ENCODE peak calls at places on chromosome 12, in nine cellular contexts. One of them, this sample, is unnamed.

GRCh38 chr12:108890208-108890607 is 10.3 kb downstream of the DAO start:
- DNase-seq in colonic mucosa: no peak
- DNase-seq in OCI-LY7: peak
- DNase-seq in foreskin fibroblast: no peak
- DNase-seq in astrocyte: no peak
- DNase-seq in ovary: no peak
- DNase-seq in right atrium auricular region: no peak
- DNase-seq in esophagus squamous epithelium: no peak
- DNase-seq in fibroblast of lung: peak
- DNase-seq in this sample: peak

GRCh38 chr12:130196827-130197226 is 34.6 kb downstream of the FZD10 start:
- DNase-seq in colonic mucosa: no peak
- DNase-seq in OCI-LY7: no peak
- DNase-seq in foreskin fibroblast: no peak
- DNase-seq in astrocyte: no peak
- DNase-seq in ovary: no peak
- DNase-seq in right atrium auricular region: no peak
- DNase-seq in esophagus squamous epithelium: no peak
- DNase-seq in fibroblast of lung: no peak
- DNase-seq in this sample: no peak

GRCh38 chr12:104055686-104056388 is 5.8 kb upstream of the GLT8D2 start:
- DNase-seq in colonic mucosa: peak
- DNase-seq in OCI-LY7: no peak
- DNase-seq in foreskin fibroblast: peak
- DNase-seq in astrocyte: peak
- DNase-seq in ovary: no peak
- DNase-seq in right atrium auricular region: peak
- DNase-seq in esophagus squamous epithelium: no peak
- DNase-seq in fibroblast of lung: peak
- DNase-seq in this sample: peak

GRCh38 chr12:112219195-112219594 is 93.8 kb downstream of the TRAFD1 start:
- DNase-seq in colonic mucosa: no peak
- DNase-seq in OCI-LY7: no peak
- DNase-seq in foreskin fibroblast: no peak
- DNase-seq in astrocyte: no peak
- DNase-seq in ovary: no peak
- DNase-seq in right atrium auricular region: no peak
- DNase-seq in esophagus squamous epithelium: no peak
- DNase-seq in fibroblast of lung: no peak
- DNase-seq in this sample: peak

GRCh38 chr12:108547633-108548172 is 13.3 kb downstream of the SART3 start:
- DNase-seq in colonic mucosa: no peak
- DNase-seq in OCI-LY7: no peak
- DNase-seq in foreskin fibroblast: no peak
- DNase-seq in astrocyte: no peak
- DNase-seq in ovary: no peak
- DNase-seq in right atrium auricular region: no peak
- DNase-seq in esophagus squamous epithelium: no peak
- DNase-seq in fibroblast of lung: no peak
- DNase-seq in this sample: no peak

GRCh38 chr12:26853303-26854027 is 20.5 kb upstream of the ITPR2 start:
- DNase-seq in colonic mucosa: peak
- DNase-seq in OCI-LY7: peak
- DNase-seq in foreskin fibroblast: no peak
- DNase-seq in astrocyte: peak
- DNase-seq in ovary: peak
- DNase-seq in right atrium auricular region: no peak
- DNase-seq in esophagus squamous epithelium: no peak
- DNase-seq in fibroblast of lung: peak
- DNase-seq in this sample: peak

GRCh38 chr12:101862245-101862644 is 15.1 kb upstream of the DRAM1 start:
- DNase-seq in colonic mucosa: no peak
- DNase-seq in OCI-LY7: no peak
- DNase-seq in foreskin fibroblast: no peak
- DNase-seq in astrocyte: no peak
- DNase-seq in ovary: no peak
- DNase-seq in right atrium auricular region: no peak
- DNase-seq in esophagus squamous epithelium: no peak
- DNase-seq in fibroblast of lung: no peak
- DNase-seq in this sample: no peak

GRCh38 chr12:119061208-119061796 is 80.0 kb downstream of the SRRM4 start:
- DNase-seq in colonic mucosa: peak
- DNase-seq in OCI-LY7: peak
- DNase-seq in foreskin fibroblast: peak
- DNase-seq in astrocyte: peak
- DNase-seq in ovary: peak
- DNase-seq in right atrium auricular region: no peak
- DNase-seq in esophagus squamous epithelium: no peak
- DNase-seq in fibroblast of lung: peak
- DNase-seq in this sample: peak

GRCh38 chr12:64883264-64884163 is 59.1 kb downstream of the TBC1D30 start:
- DNase-seq in colonic mucosa: no peak
- DNase-seq in OCI-LY7: no peak
- DNase-seq in foreskin fibroblast: no peak
- DNase-seq in astrocyte: no peak
- DNase-seq in ovary: no peak
- DNase-seq in right atrium auricular region: no peak
- DNase-seq in esophagus squamous epithelium: no peak
- DNase-seq in fibroblast of lung: no peak
- DNase-seq in this sample: no peak

GRCh38 chr12:2136901-2137300 is 84.1 kb downstream of the CACNA1C start:
- DNase-seq in colonic mucosa: no peak
- DNase-seq in OCI-LY7: no peak
- DNase-seq in foreskin fibroblast: no peak
- DNase-seq in astrocyte: no peak
- DNase-seq in ovary: no peak
- DNase-seq in right atrium auricular region: no peak
- DNase-seq in esophagus squamous epithelium: no peak
- DNase-seq in fibroblast of lung: no peak
- DNase-seq in this sample: no peak

GRCh38 chr12:67590122-67590795 is 58.3 kb upstream of the DYRK2 start:
- DNase-seq in colonic mucosa: no peak
- DNase-seq in OCI-LY7: no peak
- DNase-seq in foreskin fibroblast: no peak
- DNase-seq in astrocyte: no peak
- DNase-seq in ovary: no peak
- DNase-seq in right atrium auricular region: no peak
- DNase-seq in esophagus squamous epithelium: no peak
- DNase-seq in fibroblast of lung: no peak
- DNase-seq in this sample: no peak

GRCh38 chr12:105561981-105562726 is 231.7 kb downstream of the C12orf75 start:
- DNase-seq in colonic mucosa: peak
- DNase-seq in OCI-LY7: no peak
- DNase-seq in foreskin fibroblast: peak
- DNase-seq in astrocyte: peak
- DNase-seq in ovary: peak
- DNase-seq in right atrium auricular region: peak
- DNase-seq in esophagus squamous epithelium: no peak
- DNase-seq in fibroblast of lung: peak
- DNase-seq in this sample: peak

DNA sequence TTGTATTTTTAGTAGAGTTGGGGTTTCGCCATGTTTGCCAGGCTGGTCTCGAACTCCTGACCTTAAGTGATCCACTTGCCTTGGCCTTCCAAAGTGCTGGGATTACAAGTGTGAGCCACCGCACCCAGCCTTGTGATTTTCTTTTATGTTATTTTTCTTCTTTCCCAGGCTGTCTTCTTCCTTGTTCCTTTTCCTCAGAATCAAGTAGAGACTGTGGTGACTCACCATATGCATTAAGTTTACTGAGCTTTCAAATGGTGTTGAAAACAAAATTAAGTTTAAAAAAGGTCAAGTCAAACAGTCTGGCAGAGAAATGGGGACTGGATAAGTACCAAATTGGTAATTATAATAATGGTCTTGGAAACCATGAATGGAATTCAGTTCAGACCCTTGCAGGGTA is 5.7 kb downstream of the ARPC3 start:
- DNase-seq in colonic mucosa: no peak
- DNase-seq in OCI-LY7: no peak
- DNase-seq in foreskin fibroblast: no peak
- DNase-seq in astrocyte: no peak
- DNase-seq in ovary: no peak
- DNase-seq in right atrium auricular region: no peak
- DNase-seq in esophagus squamous epithelium: no peak
- DNase-seq in fibroblast of lung: no peak
- DNase-seq in this sample: no peak
- TF ChIP-seq CTCF in colonic mucosa: no peak
- TF ChIP-seq CTCF in OCI-LY7: no peak
- TF ChIP-seq CTCF in foreskin fibroblast: no peak
- TF ChIP-seq CTCF in astrocyte: no peak
- TF ChIP-seq CTCF in ovary: no peak
- TF ChIP-seq CTCF in right atrium auricular region: no peak
- TF ChIP-seq CTCF in esophagus squamous epithelium: no peak
- TF ChIP-seq CTCF in fibroblast of lung: no peak
- TF ChIP-seq CTCF in this sample: no peak

GRCh38 chr12:120225852-120226640 is 25.1 kb upstream of the RPLP0 start:
- DNase-seq in colonic mucosa: peak
- DNase-seq in OCI-LY7: peak
- DNase-seq in foreskin fibroblast: no peak
- DNase-seq in astrocyte: no peak
- DNase-seq in ovary: no peak
- DNase-seq in right atrium auricular region: no peak
- DNase-seq in esophagus squamous epithelium: no peak
- DNase-seq in fibroblast of lung: no peak
- DNase-seq in this sample: no peak
- H3K4me3 ChIP-seq in colonic mucosa: peak
- H3K4me3 ChIP-seq in OCI-LY7: no peak
- H3K4me3 ChIP-seq in foreskin fibroblast: no peak
- H3K4me3 ChIP-seq in astrocyte: no peak
- H3K4me3 ChIP-seq in ovary: no peak
- H3K4me3 ChIP-seq in right atrium auricular region: no peak
- H3K4me3 ChIP-seq in esophagus squamous epithelium: peak
- H3K4me3 ChIP-seq in fibroblast of lung: no peak
- H3K4me3 ChIP-seq in this sample: no peak

GRCh38 chr12:13359636-13360035 is 163.1 kb downstream of the EMP1 start:
- DNase-seq in colonic mucosa: no peak
- DNase-seq in OCI-LY7: no peak
- DNase-seq in foreskin fibroblast: no peak
- DNase-seq in astrocyte: no peak
- DNase-seq in ovary: no peak
- DNase-seq in right atrium auricular region: no peak
- DNase-seq in esophagus squamous epithelium: no peak
- DNase-seq in fibroblast of lung: no peak
- DNase-seq in this sample: no peak

GRCh38 chr12:13365782-13366366 is 169.3 kb downstream of the EMP1 start:
- DNase-seq in colonic mucosa: no peak
- DNase-seq in OCI-LY7: no peak
- DNase-seq in foreskin fibroblast: no peak
- DNase-seq in astrocyte: no peak
- DNase-seq in ovary: no peak
- DNase-seq in right atrium auricular region: no peak
- DNase-seq in esophagus squamous epithelium: no peak
- DNase-seq in fibroblast of lung: no peak
- DNase-seq in this sample: peak

GRCh38 chr12:13367973-13368372 is 171.4 kb downstream of the EMP1 start:
- DNase-seq in colonic mucosa: no peak
- DNase-seq in OCI-LY7: no peak
- DNase-seq in foreskin fibroblast: no peak
- DNase-seq in astrocyte: no peak
- DNase-seq in ovary: no peak
- DNase-seq in right atrium auricular region: no peak
- DNase-seq in esophagus squamous epithelium: no peak
- DNase-seq in fibroblast of lung: no peak
- DNase-seq in this sample: no peak

GRCh38 chr12:13358391-13358905 is 161.9 kb downstream of the EMP1 start:
- DNase-seq in colonic mucosa: no peak
- DNase-seq in OCI-LY7: no peak
- DNase-seq in foreskin fibroblast: no peak
- DNase-seq in astrocyte: no peak
- DNase-seq in ovary: no peak
- DNase-seq in right atrium auricular region: no peak
- DNase-seq in esophagus squamous epithelium: no peak
- DNase-seq in fibroblast of lung: no peak
- DNase-seq in this sample: no peak

DNA sequence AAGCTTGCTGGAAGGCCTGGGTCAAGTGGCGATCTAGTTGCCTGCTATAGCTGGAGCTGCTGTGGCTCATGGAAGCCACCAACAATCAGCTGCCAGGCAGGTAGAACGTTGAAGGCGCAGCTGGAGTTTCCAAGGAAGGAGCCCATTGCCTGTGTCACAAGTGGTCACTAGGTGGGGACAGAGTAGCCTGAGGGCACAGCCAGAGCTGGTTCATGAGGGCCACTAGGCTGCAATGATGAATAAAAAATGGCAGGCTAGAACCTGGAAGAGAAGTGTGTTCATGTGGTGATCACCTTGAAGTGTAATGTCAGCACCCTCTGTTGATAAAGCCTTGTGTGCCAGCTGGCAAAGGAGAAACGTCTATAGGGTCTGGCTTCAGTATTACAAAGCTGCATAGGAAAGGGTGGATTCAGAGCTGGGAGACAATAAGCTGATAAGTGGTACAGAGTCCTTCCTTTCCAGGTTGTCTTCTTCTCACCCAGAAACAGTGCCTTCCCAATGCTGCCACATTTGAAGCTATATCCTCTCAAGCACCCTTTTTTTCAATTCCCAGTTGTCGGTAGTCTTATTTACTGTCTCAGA is 165.8 kb downstream of the EMP1 start:
- DNase-seq in colonic mucosa: peak
- DNase-seq in OCI-LY7: peak
- DNase-seq in foreskin fibroblast: peak
- DNase-seq in astrocyte: peak
- DNase-seq in ovary: no peak
- DNase-seq in right atrium auricular region: no peak
- DNase-seq in esophagus squamous epithelium: no peak
- DNase-seq in fibroblast of lung: peak
- DNase-seq in this sample: peak
- TF ChIP-seq CTCF in colonic mucosa: peak
- TF ChIP-seq CTCF in OCI-LY7: peak
- TF ChIP-seq CTCF in foreskin fibroblast: peak
- TF ChIP-seq CTCF in astrocyte: peak
- TF ChIP-seq CTCF in ovary: no peak
- TF ChIP-seq CTCF in right atrium auricular region: peak
- TF ChIP-seq CTCF in esophagus squamous epithelium: peak
- TF ChIP-seq CTCF in fibroblast of lung: peak
- TF ChIP-seq CTCF in this sample: peak

GRCh38 chr12:93381183-93381975 is 3.7 kb downstream of the NUDT4 start:
- DNase-seq in colonic mucosa: no peak
- DNase-seq in OCI-LY7: no peak
- DNase-seq in foreskin fibroblast: no peak
- DNase-seq in astrocyte: peak
- DNase-seq in ovary: no peak
- DNase-seq in right atrium auricular region: peak
- DNase-seq in esophagus squamous epithelium: no peak
- DNase-seq in fibroblast of lung: peak
- DNase-seq in this sample: no peak
- H3K4me3 ChIP-seq in colonic mucosa: peak
- H3K4me3 ChIP-seq in OCI-LY7: peak
- H3K4me3 ChIP-seq in foreskin fibroblast: peak
- H3K4me3 ChIP-seq in astrocyte: peak
- H3K4me3 ChIP-seq in ovary: peak
- H3K4me3 ChIP-seq in right atrium auricular region: peak
- H3K4me3 ChIP-seq in esophagus squamous epithelium: peak
- H3K4me3 ChIP-seq in fibroblast of lung: peak
- H3K4me3 ChIP-seq in this sample: peak

GRCh38 chr12:109910969-109911348 is 10.9 kb downstream of the TCHP start:
- DNase-seq in colonic mucosa: no peak
- DNase-seq in OCI-LY7: peak
- DNase-seq in foreskin fibroblast: no peak
- DNase-seq in astrocyte: peak
- DNase-seq in ovary: no peak
- DNase-seq in right atrium auricular region: no peak
- DNase-seq in esophagus squamous epithelium: no peak
- DNase-seq in fibroblast of lung: peak
- DNase-seq in this sample: peak
- TF ChIP-seq CTCF in colonic mucosa: peak
- TF ChIP-seq CTCF in OCI-LY7: peak
- TF ChIP-seq CTCF in foreskin fibroblast: peak
- TF ChIP-seq CTCF in astrocyte: no peak
- TF ChIP-seq CTCF in ovary: no peak
- TF ChIP-seq CTCF in right atrium auricular region: no peak
- TF ChIP-seq CTCF in esophagus squamous epithelium: peak
- TF ChIP-seq CTCF in fibroblast of lung: no peak
- TF ChIP-seq CTCF in this sample: peak

This sample was measured in fibroblast of mammary gland.